ENCODE peak calls at places on chromosomes 4 and X, in seven cellular contexts. Z is suprapubic skin, G is WERI-Rb-1, B is NCI-H69, N is dermis blood vessel endothelial cell, C is HuH-7.5, U is GM06990. E is an unnamed sample.

GRCh38 chr4:21869978-21870745 is 78.4 kb downstream of the KCNIP4 start:
- DNase-seq in C (no peak), N (no peak), Z (no peak), G (no peak), B (no peak), U (no peak), E (no peak)

GRCh38 chr4:3703343-3703676 is 62.9 kb upstream of the ADRA2C start:
- DNase-seq in U (no peak), Z (peak; percentile 40), N (no peak), G (no peak), C (no peak), B (no peak), E (no peak)

GRCh38 chrX:49753691-49754090 is 57.9 kb upstream of the PAGE1 start:
- DNase-seq in C (no peak), N (no peak), Z (no peak), U (no peak), B (no peak), G (no peak), E (no peak)

GRCh38 chr4:98338761-98339438 is 77.7 kb downstream of the RAP1GDS1 start:
- DNase-seq in C (no peak), U (no peak), G (no peak), Z (no peak), N (no peak), B (peak; percentile 35), E (no peak)

GRCh38 chrX:8844157-8844556 is 43.0 kb upstream of the FAM9A start:
- DNase-seq in N (no peak), C (no peak), B (no peak), U (no peak), G (no peak), Z (no peak), E (no peak)

GRCh38 chr4:7862561-7863200 is 77.0 kb downstream of the AFAP1 start:
- DNase-seq in Z (no peak), C (no peak), U (no peak), B (no peak), N (no peak), G (no peak), E (no peak)

GRCh38 chrX:154595559-154595958 is 10.6 kb downstream of the CTAG1A start:
- DNase-seq in C (no peak), B (no peak), G (no peak), Z (no peak), N (no peak), U (no peak), E (no peak)

GRCh38 chrX:23373129-23373804 is 38.6 kb downstream of the PTCHD1 start:
- DNase-seq in U (no peak), B (no peak), N (peak; percentile 11), C (no peak), Z (no peak), G (no peak), E (no peak)

GRCh38 chr4:2352171-2352570 is 66.3 kb downstream of the ZFYVE28 start:
- DNase-seq in C (no peak), U (no peak), G (peak; percentile 5), N (no peak), Z (peak; percentile 41), B (no peak), E (no peak)

GRCh38 chr4:123452585-123452984 is 56.0 kb downstream of the SPRY1 start:
- DNase-seq in Z (no peak), B (peak; percentile 24), G (no peak), U (no peak), C (no peak), N (peak; percentile 70), E (no peak)

GRCh38 chrX:747176-747575 is 116.6 kb downstream of the SHOX start:
- DNase-seq in G (no peak), C (no peak), N (no peak), Z (no peak), B (no peak), U (no peak), E (no peak)

GRCh38 chr4:87399148-87399547 is 8.2 kb upstream of the HSD17B11 start:
- DNase-seq in N (no peak), B (no peak), U (no peak), C (no peak), G (no peak), Z (no peak), E (no peak)

GRCh38 chrX:129996120-129996519 is 13.7 kb downstream of the BCORL1 start:
- DNase-seq in Z (no peak), U (no peak), C (no peak), N (no peak), G (no peak), B (no peak), E (no peak)

GRCh38 chr4:80017125-80017854 is 55.7 kb downstream of the ANTXR2 start:
- DNase-seq in G (no peak), B (no peak), C (no peak), N (no peak), Z (no peak), U (no peak), E (no peak)

GRCh38 chr4:6917445-6918241 is 8.0 kb downstream of the TBC1D14 start:
- DNase-seq in N (peak; percentile 83), Z (no peak), U (peak; percentile 47), G (peak; percentile 47), C (peak; percentile 76), B (peak; percentile 96), E (no peak)

GRCh38 chrX:119398974-119399771 is at the start of gene SLC25A43:
- DNase-seq in N (peak; percentile 19), C (peak; percentile 47), U (peak; percentile 74), G (no peak), Z (peak; percentile 64), B (peak; percentile 12), E (no peak)

GRCh38 chrX:75061701-75062100 is 94.4 kb downstream of the ABCB7 start:
- DNase-seq in N (no peak), B (no peak), Z (no peak), C (no peak), U (no peak), G (no peak), E (no peak)

GRCh38 chr4:139265654-139266053 is 14.4 kb downstream of the MGARP start:
- DNase-seq in U (no peak), G (no peak), Z (no peak), C (no peak), B (peak; percentile 42), N (no peak), E (no peak)

GRCh38 chr4:154877110-154877760 is 96.2 kb downstream of the RBM46 start:
- DNase-seq in B (peak; percentile 30), Z (no peak), U (no peak), N (no peak), G (peak; percentile 19), C (no peak), E (no peak)

GRCh38 chrX:39008554-39008953 is 207.3 kb downstream of the MID1IP1 start:
- DNase-seq in G (no peak), U (no peak), C (no peak), B (no peak), Z (no peak), N (no peak), E (no peak)

GRCh38 chr4:127370495-127371069 is 262.2 kb upstream of the INTU start:
- DNase-seq in N (no peak), Z (peak; percentile 63), C (no peak), B (peak; percentile 18), G (no peak), U (no peak), E (no peak)

GRCh38 chr4:141654098-141654497 is 17.7 kb downstream of the IL15 start:
- DNase-seq in Z (peak; percentile 56), G (peak; percentile 65), B (peak; percentile 53), N (peak; percentile 69), C (no peak), U (no peak), E (no peak)

GRCh38 chr4:55407119-55407518 is 11.4 kb downstream of the TMEM165 start:
- DNase-seq in U (no peak), N (no peak), G (no peak), C (no peak), B (no peak), Z (no peak), E (no peak)

GRCh38 chrX:13996650-13997049 is 33.0 kb downstream of the GEMIN8 start:
- DNase-seq in U (no peak), C (no peak), Z (no peak), N (no peak), G (no peak), B (no peak), E (no peak)

GRCh38 chrX:48601741-48602394 is 4.6 kb downstream of the WDR13 start:
- DNase-seq in N (no peak), G (no peak), C (no peak), U (no peak), Z (no peak), B (no peak), E (no peak)